ENCODE peak calls at places on chromosomes 12 and 14, in ten cellular contexts. R is tibial artery; X is Caco-2; A is RWPE1; M is lower lobe of right lung; N is CD4-positive, alpha-beta T cell; T is fibroblast of mammary gland; J is omental fat pad; H is pancreas; E is neural crest cell. C is an unnamed sample.

GRCh38 chr14:26128931-26129674 is 468.7 kb downstream of the NOVA1 start:
- DNase-seq in R (no peak), X (no peak), A (no peak), M (no peak), N (no peak), T (peak; percentile 26), J (no peak), H (no peak), E (no peak), C (no peak)

GRCh38 chr12:96070670-96071279 is 35.4 kb upstream of the LTA4H start:
- DNase-seq in R (no peak), X (no peak), A (no peak), M (no peak), N (no peak), T (peak; percentile 32), J (no peak), H (no peak), E (no peak), C (no peak)

GRCh38 chr14:82052778-82053177 is 519.1 kb upstream of the SEL1L start:
- DNase-seq in R (no peak), X (no peak), A (no peak), M (no peak), N (no peak), T (no peak), J (no peak), H (no peak), E (no peak), C (no peak)

GRCh38 chr12:78062781-78063180 is 232.1 kb downstream of the NAV3 start:
- DNase-seq in R (no peak), X (no peak), A (no peak), M (no peak), N (no peak), T (peak; percentile 77), J (no peak), H (peak; percentile 27), E (no peak), C (no peak)

GRCh38 chr14:102645746-102646440 is 53.4 kb downstream of the RCOR1 start:
- DNase-seq in R (no peak), X (no peak), A (no peak), M (no peak), N (no peak), T (peak; percentile 26), J (no peak), H (no peak), E (no peak), C (peak; percentile 50)

GRCh38 chr14:81433378-81433777 is 33.3 kb upstream of the STON2 start:
- DNase-seq in R (no peak), X (no peak), A (no peak), M (no peak), N (no peak), T (no peak), J (no peak), H (no peak), E (no peak), C (no peak)

GRCh38 chr12:54217774-54218221 is 29.0 kb upstream of the SMUG1 start:
- DNase-seq in R (no peak), X (no peak), A (no peak), M (no peak), N (no peak), T (no peak), J (no peak), H (no peak), E (peak; percentile 58), C (no peak)

GRCh38 chr12:6852651-6853354 is 853 bp downstream of the USP5 start:
- DNase-seq in R (peak; percentile 67), X (no peak), A (peak; percentile 55), M (no peak), N (peak; percentile 65), T (peak; percentile 79), J (no peak), H (no peak), E (no peak), C (peak; percentile 49)

DNA sequence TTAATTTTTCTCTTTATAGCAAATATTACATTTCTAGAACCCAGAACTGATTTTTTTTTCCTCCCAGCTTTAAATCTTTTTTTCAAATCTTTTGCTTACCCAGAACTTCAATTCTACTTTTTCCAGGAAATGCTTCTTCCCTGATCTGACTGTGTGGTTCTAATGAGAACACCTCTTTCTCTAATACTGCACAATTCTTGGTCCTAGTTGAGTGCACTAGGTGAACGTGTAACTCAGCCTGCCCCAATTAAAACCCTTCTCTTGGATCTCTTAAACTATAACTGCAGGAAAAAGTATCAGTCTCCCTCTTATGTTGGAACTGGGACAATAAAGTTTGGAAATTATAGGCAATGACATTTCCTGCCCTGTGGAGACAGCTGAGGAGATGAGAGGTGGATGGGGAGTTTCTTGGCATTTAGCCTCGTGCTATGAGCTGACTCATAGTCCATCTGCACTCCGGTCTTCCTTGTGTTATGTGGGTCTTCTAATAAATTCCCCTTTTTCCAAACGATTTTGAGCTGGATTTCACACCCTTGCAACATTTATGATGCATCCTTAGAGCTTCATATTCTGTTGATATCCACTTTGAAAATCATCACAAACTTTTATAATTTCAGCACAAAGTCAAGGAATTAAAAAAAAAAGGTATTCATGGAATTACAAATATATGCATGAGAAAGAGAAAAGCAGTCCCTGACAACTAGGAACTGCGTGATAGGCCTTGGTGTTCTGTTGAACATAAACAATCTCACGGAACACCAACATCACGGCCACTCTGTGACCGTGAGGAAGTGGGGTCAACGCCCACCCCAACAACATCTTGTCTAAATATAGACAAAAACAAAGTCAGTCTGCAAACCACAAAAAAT is 52.4 kb downstream of the BRMS1L start:
- DNase-seq in R (no peak), X (no peak), A (peak; percentile 79), M (no peak), N (no peak), T (peak; percentile 93), J (no peak), H (no peak), E (no peak), C (no peak)
- TF ChIP-seq CTCF in R (no peak), X (no peak), A (no peak), M (no peak), N (no peak), T (no peak), J (no peak), H (no peak), E (no peak), C (no peak)

DNA sequence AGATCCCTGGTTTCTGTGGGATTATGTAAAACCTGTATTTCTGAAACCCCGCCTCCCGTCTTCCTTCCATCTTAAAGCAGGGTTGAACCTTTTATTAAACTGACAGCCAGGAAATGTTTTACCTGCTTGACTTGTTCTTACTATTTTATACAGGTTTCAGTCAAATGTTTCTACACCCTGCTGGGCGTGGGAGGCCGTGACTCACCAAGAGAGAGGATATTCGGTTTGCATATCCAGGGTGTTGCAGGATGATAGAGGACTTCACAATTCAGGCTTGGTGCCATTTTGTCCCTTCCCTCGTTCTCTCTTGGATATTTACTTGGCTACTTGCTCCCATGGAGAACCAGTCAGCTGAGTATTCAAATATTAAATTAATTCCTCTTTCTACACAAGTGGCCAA is 69.7 kb downstream of the ARF6 start:
- DNase-seq in R (no peak), X (no peak), A (peak; percentile 87), M (no peak), N (no peak), T (peak; percentile 25), J (no peak), H (no peak), E (no peak), C (no peak)
- TF ChIP-seq CTCF in R (no peak), X (no peak), A (no peak), M (no peak), N (no peak), T (no peak), J (no peak), H (no peak), E (no peak), C (no peak)

GRCh38 chr12:98646165-98646764 is 1.2 kb downstream of the APAF1 start:
- DNase-seq in R (no peak), X (no peak), A (no peak), M (no peak), N (no peak), T (peak; percentile 39), J (no peak), H (no peak), E (no peak), C (no peak)

GRCh38 chr12:98639526-98639925 is 5.1 kb downstream of the IKBIP start:
- DNase-seq in R (no peak), X (no peak), A (no peak), M (no peak), N (no peak), T (no peak), J (no peak), H (no peak), E (no peak), C (no peak)

GRCh38 chr12:98645572-98646067 is 530 bp downstream of the APAF1 start:
- DNase-seq in R (peak; percentile 24), X (no peak), A (peak; percentile 24), M (no peak), N (peak; percentile 1), T (peak; percentile 13), J (no peak), H (peak; percentile 35), E (no peak), C (no peak)

GRCh38 chr12:98644712-98645571 is at the start of the genes APAF1 and IKBIP:
- DNase-seq in R (peak; percentile 98), X (peak; percentile 94), A (peak; percentile 94), M (peak; percentile 99), N (peak; percentile 97), T (peak; percentile 94), J (peak; percentile 90), H (peak; percentile 97), E (peak; percentile 95), C (peak; percentile 96)

GRCh38 chr12:98644433-98644711 is 216 bp downstream of the IKBIP start:
- DNase-seq in R (peak; percentile 24), X (no peak), A (no peak), M (no peak), N (no peak), T (no peak), J (no peak), H (no peak), E (no peak), C (no peak)
- TF ChIP-seq CTCF in R (no peak), X (no peak), A (peak; percentile 22), M (no peak), N (peak; percentile 28), T (no peak), J (no peak), H (no peak), E (no peak), C (no peak)

GRCh38 chr12:24595652-24596235 is 353.2 kb downstream of the BCAT1 start:
- DNase-seq in R (no peak), X (no peak), A (no peak), M (no peak), N (no peak), T (peak; percentile 18), J (no peak), H (no peak), E (no peak), C (no peak)
- TF ChIP-seq CTCF in R (peak; percentile 20), X (peak; percentile 76), A (no peak), M (no peak), N (no peak), T (peak; percentile 55), J (no peak), H (no peak), E (peak; percentile 73), C (no peak)

GRCh38 chr14:36204674-36205073 is 28.2 kb upstream of the PTCSC3 start:
- DNase-seq in R (no peak), X (no peak), A (no peak), M (no peak), N (no peak), T (no peak), J (no peak), H (no peak), E (no peak), C (no peak)
- TF ChIP-seq CTCF in R (no peak), X (no peak), A (no peak), M (no peak), N (no peak), T (no peak), J (no peak), H (no peak), E (no peak), C (no peak)